ENCODE peak calls at places on chromosomes 12 and 14, in six cellular contexts. F, V, U, A, B and D are unnamed samples.

GRCh38 chr12:131806654-131807053 is 21.5 kb upstream of the MMP17 start:
- DNase-seq in A (no peak), F (no peak), V (no peak), U (no peak), B (no peak), D (no peak)

GRCh38 chr14:94689985-94690400 is 77.8 kb downstream of the SERPINA3 start:
- DNase-seq in A (no peak), V (no peak), F (no peak), B (peak), U (no peak), D (no peak)

GRCh38 chr12:56431850-56432249 is 17.4 kb downstream of the TIMELESS start:
- DNase-seq in F (no peak), A (no peak), U (peak), B (no peak), V (no peak), D (no peak)

GRCh38 chr12:5945071-5946008 is at the start of gene ANO2:
- DNase-seq in V (peak), B (peak), A (no peak), F (peak), U (no peak), D (peak)

GRCh38 chr12:122738561-122738960 is 7.9 kb upstream of the HCAR1 start:
- DNase-seq in F (no peak), U (peak), A (no peak), B (no peak), V (no peak), D (no peak)

GRCh38 chr14:96832351-96832750 is 35.2 kb downstream of the VRK1 start:
- DNase-seq in F (no peak), U (no peak), B (no peak), A (no peak), V (no peak), D (no peak)

GRCh38 chr14:23301969-23302289 is 730 bp downstream of the PPP1R3E start:
- DNase-seq in B (no peak), A (no peak), V (no peak), U (no peak), F (no peak), D (no peak)

GRCh38 chr14:23378612-23379220 is 1.9 kb downstream of the CMTM5 start:
- DNase-seq in A (no peak), V (peak), U (no peak), F (no peak), B (no peak), D (no peak)

GRCh38 chr14:22386924-22387775 is 201.9 kb downstream of the DAD1 start:
- DNase-seq in V (peak), A (peak), B (peak), U (peak), F (peak), D (peak)

GRCh38 chr14:61562321-61563161 is 132.8 kb upstream of the HIF1A start:
- DNase-seq in V (no peak), B (no peak), A (no peak), U (peak), F (no peak), D (no peak)

GRCh38 chr14:36880276-36880675 is 218.6 kb downstream of the PAX9 start:
- DNase-seq in F (no peak), V (no peak), A (no peak), U (no peak), B (no peak), D (no peak)

DNA sequence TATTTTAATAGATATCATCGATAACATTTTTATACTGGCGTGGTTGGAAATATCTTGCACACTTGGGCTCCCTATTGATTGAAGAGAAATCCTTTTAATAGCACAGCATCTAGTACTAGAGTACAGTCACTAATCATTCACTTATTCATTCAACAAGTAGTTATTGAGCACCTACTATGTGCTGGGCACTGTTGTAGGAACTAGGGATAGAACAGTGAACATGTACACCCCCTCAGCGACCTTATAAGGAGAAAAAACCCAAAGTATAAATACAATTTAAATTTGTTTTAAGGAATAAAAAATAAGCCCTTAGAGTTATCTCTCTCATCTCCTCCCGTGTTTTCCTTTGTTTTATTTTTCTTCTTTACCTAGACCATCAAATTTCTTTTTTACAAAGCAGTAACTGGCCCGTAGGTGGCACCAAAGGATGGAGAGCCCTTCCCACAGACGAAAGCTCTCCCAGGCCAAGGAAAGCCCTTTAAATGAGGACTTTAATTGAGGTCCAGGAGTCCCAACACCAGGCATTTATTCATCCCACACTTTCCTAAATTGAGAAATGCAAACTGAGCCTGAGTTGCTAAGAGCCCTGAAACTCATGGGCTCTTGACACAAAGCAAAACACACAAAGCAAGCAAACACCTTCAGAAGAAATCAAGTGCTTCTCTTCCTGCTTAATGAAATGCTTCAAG is 29.0 kb downstream of the PEBP1 start:
- DNase-seq in A (no peak), U (peak), F (peak), V (peak), B (peak), D (peak)
- TF ChIP-seq CTCF in A (peak), U (peak), F (peak), V (peak), B (peak), D (peak)

GRCh38 chr14:89810101-89810500 is 144.4 kb downstream of the EFCAB11 start:
- DNase-seq in V (no peak), U (no peak), B (no peak), F (no peak), A (no peak), D (no peak)

GRCh38 chr14:89805501-89805900 is 149.0 kb downstream of the EFCAB11 start:
- DNase-seq in F (no peak), U (no peak), V (no peak), B (no peak), A (no peak), D (no peak)

GRCh38 chr14:89813485-89814080 is 140.9 kb downstream of the EFCAB11 start:
- DNase-seq in U (peak), B (peak), A (no peak), V (peak), F (no peak), D (no peak)

GRCh38 chr14:89807151-89807550 is 147.4 kb downstream of the EFCAB11 start:
- DNase-seq in F (no peak), A (no peak), B (no peak), U (no peak), V (no peak), D (no peak)

DNA sequence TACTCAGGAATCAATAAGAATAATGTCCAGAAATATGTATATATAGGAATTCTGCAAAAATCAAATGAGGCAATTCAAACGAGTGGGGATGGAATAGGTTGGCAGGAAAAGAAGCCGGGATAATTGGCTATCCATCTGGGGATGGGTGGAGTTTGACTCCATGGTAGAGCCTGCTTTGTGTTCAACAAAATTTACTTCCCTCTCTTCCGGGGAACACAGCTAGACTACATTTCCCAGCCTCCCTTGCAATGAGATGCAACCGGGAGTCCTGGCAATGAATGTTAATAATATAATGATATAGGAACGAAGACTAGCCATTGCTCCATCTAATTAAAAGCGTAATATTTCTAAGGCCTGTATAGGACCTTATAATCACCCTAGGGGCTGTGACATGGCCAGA is 146.6 kb downstream of the EFCAB11 start:
- DNase-seq in V (no peak), F (no peak), B (no peak), U (no peak), A (no peak), D (no peak)
- TF ChIP-seq CTCF in V (no peak), F (no peak), B (no peak), U (no peak), A (no peak), D (no peak)

GRCh38 chr12:109934026-109934425 is 34.0 kb downstream of the TCHP start:
- DNase-seq in A (no peak), U (no peak), V (no peak), F (no peak), B (no peak), D (no peak)
- TF ChIP-seq CTCF in A (peak), U (peak), V (peak), F (peak), B (peak), D (peak)

GRCh38 chr12:87820524-87821194 is 208.5 kb downstream of the C12orf50 start:
- DNase-seq in V (no peak), U (peak), B (no peak), A (no peak), F (no peak), D (no peak)
- TF ChIP-seq CTCF in V (no peak), U (no peak), B (no peak), A (no peak), F (no peak), D (no peak)